ENCODE peak calls at places on chromosomes 16 and 17, in seven cellular contexts. Y, N, E, B, F, O and J are unnamed samples.

GRCh38 chr16:2787961-2788360 is 601 bp upstream of the PRSS33 start:
- DNase-seq in Y (no peak), F (no peak), O (no peak), N (no peak), B (no peak), E (peak), J (no peak)

GRCh38 chr16:11133344-11133921 is 122.6 kb downstream of the SOCS1 start:
- DNase-seq in Y (peak), O (no peak), N (peak), E (peak), B (peak), F (no peak), J (peak)

GRCh38 chr17:73027130-73027741 is 65.3 kb downstream of the SLC39A11 start:
- DNase-seq in N (no peak), E (no peak), B (no peak), Y (no peak), O (no peak), F (no peak), J (no peak)

GRCh38 chr17:16973760-16974540 is 2.0 kb upstream of the TNFRSF13B start:
- DNase-seq in N (no peak), E (no peak), B (no peak), O (no peak), F (peak), Y (no peak), J (no peak)

GRCh38 chr17:82592751-82593589 is 55.3 kb downstream of the WDR45B start:
- DNase-seq in Y (peak), O (peak), E (peak), N (peak), F (peak), B (peak), J (peak)

GRCh38 chr16:14028207-14028606 is 42.9 kb upstream of the MRTFB start:
- DNase-seq in N (no peak), B (no peak), F (no peak), O (no peak), Y (no peak), E (no peak), J (no peak)

GRCh38 chr16:67537636-67538591 is 9.3 kb downstream of the RIPOR1 start:
- DNase-seq in F (peak), Y (no peak), O (no peak), N (no peak), B (no peak), E (peak), J (no peak)

GRCh38 chr17:45043268-45043681 is 8.2 kb downstream of the DCAKD start:
- DNase-seq in B (peak), F (no peak), N (no peak), Y (no peak), O (no peak), E (peak), J (no peak)

GRCh38 chr17:73791644-73792043 is 147.4 kb upstream of the SDK2 start:
- DNase-seq in N (no peak), B (no peak), Y (no peak), O (no peak), E (no peak), F (no peak), J (no peak)

GRCh38 chr17:48791128-48792032 is 25.6 kb downstream of the TTLL6 start:
- DNase-seq in E (peak), Y (no peak), B (peak), F (no peak), N (peak), O (peak), J (peak)

GRCh38 chr17:56870163-56870651 is 36.3 kb downstream of the DGKE start:
- DNase-seq in F (no peak), E (no peak), O (no peak), Y (no peak), B (no peak), N (no peak), J (no peak)

GRCh38 chr17:21295036-21295952 is 10.8 kb downstream of the MAP2K3 start:
- DNase-seq in B (no peak), N (no peak), F (no peak), Y (no peak), E (no peak), O (no peak), J (no peak)

GRCh38 chr16:67708368-67708771 is 10.7 kb downstream of the GFOD2 start:
- DNase-seq in O (no peak), F (no peak), Y (no peak), B (no peak), N (peak), E (no peak), J (no peak)

GRCh38 chr17:39777534-39778365 is 40.0 kb downstream of the GRB7 start:
- DNase-seq in N (no peak), O (no peak), B (no peak), Y (no peak), E (no peak), F (no peak), J (no peak)